ENCODE peak calls at places on chromosomes 2 and 18, in seven cellular contexts. L, T, M, B, Z, S and P are unnamed samples.

GRCh38 chr2:160091381-160091780 is 29.0 kb upstream of the PLA2R1 start:
- DNase-seq in M (no peak), S (peak; percentile 24), L (no peak), Z (no peak), T (no peak), B (no peak), P (no peak)

GRCh38 chr18:39235118-39235719 is 1669.6 kb upstream of the CELF4 start:
- DNase-seq in Z (no peak), M (no peak), L (no peak), T (no peak), S (no peak), B (no peak), P (no peak)

GRCh38 chr2:15538792-15539191 is 22.3 kb downstream of the NBAS start:
- DNase-seq in B (no peak), Z (no peak), S (no peak), T (no peak), L (no peak), M (no peak), P (no peak)

GRCh38 chr2:113910110-113910717 is 20.3 kb downstream of the ACTR3 start:
- DNase-seq in M (peak; percentile 35), T (no peak), L (no peak), Z (peak; percentile 35), B (no peak), S (no peak), P (no peak)

GRCh38 chr2:199070550-199070949 is 387.2 kb downstream of the SATB2 start:
- DNase-seq in Z (peak; percentile 14), T (no peak), M (no peak), S (no peak), L (no peak), B (no peak), P (no peak)

GRCh38 chr2:178119181-178119922 is 7.1 kb downstream of the RBM45 start:
- DNase-seq in B (no peak), T (no peak), Z (no peak), M (no peak), S (no peak), L (no peak), P (no peak)

GRCh38 chr18:48947583-48947982 is 3.2 kb downstream of the SMAD7 start:
- DNase-seq in T (no peak), B (no peak), Z (no peak), M (no peak), S (no peak), L (no peak), P (no peak)

GRCh38 chr2:78383576-78383975 is 641.9 kb upstream of the REG3G start:
- DNase-seq in T (no peak), Z (no peak), M (no peak), L (no peak), B (no peak), S (no peak), P (no peak)

GRCh38 chr2:66729391-66729790 is 294.5 kb downstream of the MEIS1 start:
- DNase-seq in L (no peak), Z (no peak), T (no peak), S (no peak), B (no peak), M (no peak), P (no peak)

GRCh38 chr2:8447610-8448221 is 234.1 kb upstream of the ID2 start:
- DNase-seq in T (no peak), Z (no peak), S (peak; percentile 39), M (no peak), B (no peak), L (no peak), P (no peak)

GRCh38 chr18:59907172-59907571 is 7.4 kb downstream of the PMAIP1 start:
- DNase-seq in B (no peak), L (no peak), Z (no peak), S (no peak), T (no peak), M (no peak), P (no peak)

GRCh38 chr2:120858361-120858760 is 122.7 kb downstream of the GLI2 start:
- DNase-seq in M (no peak), B (no peak), L (no peak), S (no peak), T (no peak), Z (no peak), P (no peak)

GRCh38 chr18:79698668-79699335 is 19.2 kb downstream of the CTDP1 start:
- DNase-seq in M (no peak), Z (no peak), S (no peak), B (no peak), T (no peak), L (no peak), P (no peak)

GRCh38 chr18:14925281-14925709 is 177.3 kb downstream of the ANKRD30B start:
- DNase-seq in S (peak; percentile 47), T (no peak), B (no peak), M (no peak), Z (peak; percentile 46), L (no peak), P (no peak)

GRCh38 chr2:39435254-39435653 is 1.8 kb downstream of the MAP4K3 start:
- DNase-seq in L (no peak), M (no peak), Z (no peak), B (no peak), S (no peak), T (no peak), P (no peak)

GRCh38 chr18:45760443-45761036 is 36.6 kb downstream of the SLC14A1 start:
- DNase-seq in S (no peak), Z (peak; percentile 46), T (no peak), L (no peak), B (no peak), M (no peak), P (no peak)

GRCh38 chr2:109185338-109185737 is 56.3 kb downstream of the SH3RF3 start:
- DNase-seq in T (no peak), Z (no peak), L (peak; percentile 43), M (no peak), S (peak; percentile 53), B (peak; percentile 26), P (no peak)

GRCh38 chr18:33541316-33541715 is 36.7 kb upstream of the ASXL3 start:
- DNase-seq in Z (no peak), M (no peak), S (no peak), T (no peak), B (no peak), L (no peak), P (no peak)

GRCh38 chr2:20390524-20391123 is 40.0 kb upstream of the PUM2 start:
- DNase-seq in Z (no peak), B (no peak), M (no peak), L (no peak), T (no peak), S (no peak), P (no peak)

GRCh38 chr2:47354013-47354816 is 48.7 kb upstream of the MSH2 start:
- DNase-seq in T (no peak), M (no peak), S (no peak), L (no peak), B (no peak), Z (peak; percentile 81), P (no peak)

GRCh38 chr2:159584796-159585195 is 31.6 kb downstream of the BAZ2B start:
- DNase-seq in M (no peak), T (no peak), S (no peak), L (no peak), B (no peak), Z (no peak), P (no peak)

GRCh38 chr18:61551586-61551985 is 218.4 kb downstream of the CDH20 start:
- DNase-seq in S (peak; percentile 67), B (peak; percentile 79), M (no peak), Z (peak; percentile 77), T (peak; percentile 8), L (peak; percentile 68), P (peak; percentile 30)

GRCh38 chr2:240919161-240919781 is 13.1 kb downstream of the CROCC2 start:
- DNase-seq in B (no peak), T (no peak), M (no peak), Z (no peak), L (no peak), S (no peak), P (no peak)

GRCh38 chr2:46518848-46519247 is 39.5 kb downstream of the TMEM247 start:
- DNase-seq in Z (no peak), S (no peak), B (no peak), M (no peak), L (no peak), T (no peak), P (no peak)

GRCh38 chr2:17107875-17108274 is 410.4 kb downstream of the RAD51AP2 start:
- DNase-seq in M (no peak), T (no peak), L (no peak), Z (no peak), B (no peak), S (no peak), P (no peak)

GRCh38 chr18:54263904-54264336 is 5.4 kb upstream of the POLI start:
- DNase-seq in B (no peak), Z (no peak), S (no peak), M (no peak), T (no peak), L (no peak), P (no peak)